ENCODE peak calls at places on chromosomes 1 and 21, in four cellular contexts. E is tibial artery, U is esophagus squamous epithelium, S is GM23248. M is an unnamed sample. For H3K4me1, the result is how much of the 10 kb centered on the place peaks cover.

GRCh38 chr1:10597492-10597891 is 122.7 kb downstream of the PEX14 start:
- DNase-seq in E (no peak), S (no peak), U (no peak), M (no peak)

GRCh38 chr1:28343405-28343804 is 14.6 kb downstream of the MED18 start:
- DNase-seq in E (no peak), S (peak), U (no peak), M (no peak)

GRCh38 chr21:14609274-14609673 is 63.2 kb upstream of the SAMSN1 start:
- DNase-seq in S (no peak), E (no peak), U (no peak), M (no peak)

GRCh38 chr1:55214214-55214902 is 806 bp downstream of the USP24 start:
- DNase-seq in E (peak), S (peak), U (no peak), M (no peak)

GRCh38 chr1:78490861-78491310 is at the start of gene PTGFR:
- DNase-seq in E (peak), U (no peak), S (peak), M (no peak)

GRCh38 chr21:44441041-44441400 is 14.3 kb upstream of the LRRC3 start:
- DNase-seq in E (no peak), S (no peak), U (no peak), M (no peak)

GRCh38 chr21:33901421-33902288 is 13.9 kb downstream of the ATP5PO start:
- DNase-seq in S (peak), E (peak), U (no peak), M (no peak)

GRCh38 chr1:18886003-18886335 is 16.4 kb downstream of the ALDH4A1 start:
- DNase-seq in E (no peak), U (no peak), S (peak), M (no peak)

GRCh38 chr1:229303855-229304254 is 32.9 kb downstream of the RAB4A start:
- DNase-seq in S (no peak), E (no peak), U (no peak), M (no peak)

GRCh38 chr1:64691631-64692030 is 53.2 kb upstream of the RAVER2 start:
- DNase-seq in E (no peak), S (peak), U (no peak), M (no peak)

GRCh38 chr1:190708418-190709057 is 230.9 kb upstream of the BRINP3 start:
- DNase-seq in U (no peak), E (no peak), S (no peak), M (no peak)

GRCh38 chr1:118815909-118816308 is 172.2 kb downstream of the TBX15 start:
- DNase-seq in U (no peak), E (no peak), S (peak), M (no peak)

GRCh38 chr1:41487729-41488598 is 3.5 kb upstream of the EDN2 start:
- DNase-seq in U (no peak), S (peak), E (no peak), M (no peak)

GRCh38 chr1:31787261-31787660 is 23.1 kb upstream of the ADGRB2 start:
- DNase-seq in E (no peak), S (no peak), U (no peak), M (no peak)

GRCh38 chr1:24107462-24108225 is 4.3 kb downstream of the MYOM3 start:
- DNase-seq in U (no peak), S (peak), E (no peak), M (no peak)

GRCh38 chr1:234782821-234783220 is 172.8 kb upstream of the IRF2BP2 start:
- DNase-seq in S (no peak), U (no peak), E (no peak), M (no peak)

GRCh38 chr1:32963746-32964460 is 706 bp downstream of the RNF19B start:
- DNase-seq in E (peak), U (no peak), S (peak), M (peak)

GRCh38 chr1:109398343-109399225 is 866 bp upstream of the SORT1 start:
- DNase-seq in E (no peak), S (no peak), U (no peak), M (no peak)

GRCh38 chr1:37085393-37085792 is 51.1 kb upstream of the GRIK3 start:
- DNase-seq in U (no peak), S (no peak), E (no peak), M (no peak)

GRCh38 chr1:8373547-8374270 is 55.8 kb downstream of the SLC45A1 start:
- DNase-seq in E (peak), U (no peak), S (peak), M (peak)

GRCh38 chr1:112472142-112472541 is 36.6 kb upstream of the WNT2B start:
- DNase-seq in U (no peak), E (no peak), S (no peak), M (no peak)

GRCh38 chr1:26161408-26162219 is 2.7 kb downstream of the FAM110D start:
- DNase-seq in U (no peak), S (peak), E (peak), M (no peak)

GRCh38 chr1:31848381-31848897 is 32.6 kb upstream of the SPOCD1 start:
- DNase-seq in U (no peak), E (no peak), S (no peak), M (no peak)

GRCh38 chr1:19758227-19758830 is 41.4 kb downstream of the TMCO4 start:
- DNase-seq in U (no peak), E (no peak), S (peak), M (no peak)

GRCh38 chr21:35663856-35664606 is 396.3 kb downstream of the SETD4 start:
- DNase-seq in U (no peak), S (no peak), E (no peak), M (no peak)

GRCh38 chr1:17059391-17060128 is 5.7 kb upstream of the SDHB start:
- DNase-seq in E (peak), U (no peak), S (peak), M (no peak)

GRCh38 chr1:89990976-89991831 is 3.7 kb upstream of the ZNF326 start:
- DNase-seq in S (peak), U (no peak), E (no peak), M (no peak)

GRCh38 chr1:113040041-113040440 is 33.0 kb upstream of the LRIG2 start:
- DNase-seq in S (no peak), U (no peak), E (no peak), M (no peak)

GRCh38 chr1:28115267-28115666 is 26.9 kb upstream of the EYA3 start:
- DNase-seq in S (no peak), U (no peak), E (peak), M (no peak)

GRCh38 chr1:6599141-6599975 is 3.3 kb downstream of the KLHL21 start:
- DNase-seq in U (no peak), S (peak), E (no peak), M (no peak)

GRCh38 chr1:245825128-245825901 is 670.5 kb downstream of the KIF26B start:
- DNase-seq in E (no peak), U (no peak), S (peak), M (no peak)

GRCh38 chr1:3857791-3858129 is 484 bp downstream of the DFFB start:
- DNase-seq in U (no peak), E (no peak), S (no peak), M (no peak)

GRCh38 chr1:26700711-26701110 is 4.9 kb downstream of the ARID1A start:
- DNase-seq in U (no peak), S (peak), E (no peak), M (no peak)

GRCh38 chr1:163401211-163401610 is 79.5 kb downstream of the NUF2 start:
- DNase-seq in E (no peak), U (no peak), S (no peak), M (no peak)

GRCh38 chr1:52360595-52360968 is 5.4 kb downstream of the CC2D1B start:
- DNase-seq in S (no peak), E (no peak), U (no peak), M (no peak)

GRCh38 chr1:165924096-165924495 is 96.7 kb downstream of the UCK2 start:
- DNase-seq in S (no peak), U (no peak), E (no peak), M (peak)

GRCh38 chr1:5273280-5274003 is 619.0 kb downstream of the AJAP1 start:
- DNase-seq in S (no peak), E (no peak), U (no peak), M (peak)

GRCh38 chr1:221149111-221149510 is 269.9 kb downstream of the HLX start:
- DNase-seq in S (peak), E (no peak), U (no peak), M (no peak)

GRCh38 chr21:45482899-45483821 is 59.1 kb downstream of the SLC19A1 start:
- DNase-seq in S (no peak), U (no peak), E (no peak), M (no peak)

GRCh38 chr1:1758059-1758621 is 20.1 kb downstream of the NADK start:
- DNase-seq in U (no peak), E (no peak), S (no peak), M (no peak)
- H3K4me3 ChIP-seq in U (no peak), E (no peak), S (no peak), M (no peak)

GRCh38 chr1:184576822-184577790 is 177.6 kb downstream of the EDEM3 start:
- DNase-seq in E (no peak), S (peak), U (no peak), M (no peak)
- H3K4me1 ChIP-seq in E (under half), S (under half), U (under half), M (under half)

GRCh38 chr1:185961664-185962063 is 227.5 kb downstream of the HMCN1 start:
- DNase-seq in S (peak), U (no peak), E (no peak), M (no peak)
- H3K4me3 ChIP-seq in S (no peak), U (no peak), E (no peak), M (no peak)

GRCh38 chr1:2194898-2195673 is 514 bp upstream of the FAAP20 start:
- DNase-seq in U (peak), E (peak), S (peak), M (peak)

GRCh38 chr1:2196901-2197638 is 2.5 kb upstream of the FAAP20 start:
- DNase-seq in U (no peak), S (no peak), E (no peak), M (no peak)

GRCh38 chr1:2197732-2198165 is 3.2 kb upstream of the FAAP20 start:
- DNase-seq in U (no peak), E (no peak), S (no peak), M (no peak)

GRCh38 chr1:2194319-2194897 is at the start of gene FAAP20:
- DNase-seq in E (no peak), S (peak), U (no peak), M (no peak)

GRCh38 chr1:2195785-2196184 is 1.2 kb upstream of the FAAP20 start:
- DNase-seq in U (no peak), S (no peak), E (no peak), M (no peak)
- H3K4me1 ChIP-seq in U (under half), S (under half), E (half or more), M (under half)

GRCh38 chr1:83796409-83796808 is 202.5 kb downstream of the TTLL7 start:
- DNase-seq in E (no peak), S (peak), U (no peak), M (no peak)

GRCh38 chr1:83798965-83799364 is 200.0 kb downstream of the TTLL7 start:
- DNase-seq in U (no peak), E (no peak), S (no peak), M (no peak)

GRCh38 chr1:83791821-83792437 is 207.0 kb downstream of the TTLL7 start:
- DNase-seq in U (no peak), E (no peak), S (peak), M (no peak)

GRCh38 chr1:83799474-83800085 is 199.4 kb downstream of the TTLL7 start:
- DNase-seq in E (no peak), S (peak), U (no peak), M (no peak)

GRCh38 chr1:83794384-83794783 is 204.5 kb downstream of the TTLL7 start:
- DNase-seq in E (no peak), U (no peak), S (no peak), M (no peak)
- H3K4me3 ChIP-seq in E (no peak), U (no peak), S (no peak), M (no peak)

GRCh38 chr1:1358433-1359201 is at the start of gene MXRA8:
- DNase-seq in U (no peak), E (peak), S (peak), M (peak)

GRCh38 chr1:1359316-1359667 is 937 bp upstream of the MXRA8 start:
- DNase-seq in U (no peak), E (no peak), S (peak), M (no peak)

GRCh38 chr1:1361233-1361981 is 3.1 kb upstream of the MXRA8 start:
- DNase-seq in E (no peak), U (no peak), S (no peak), M (no peak)

GRCh38 chr1:1360511-1361169 is 2.3 kb upstream of the MXRA8 start:
- DNase-seq in U (no peak), E (peak), S (peak), M (peak)

GRCh38 chr1:1359668-1360468 is 1.5 kb upstream of the MXRA8 start:
- DNase-seq in E (peak), U (no peak), S (peak), M (no peak)
- H3K4me1 ChIP-seq in E (half or more), U (under half), S (under half), M (under half)

GRCh38 chr21:42925114-42925907 is at the start of gene ERVH48-1:
- DNase-seq in U (no peak), E (no peak), S (no peak), M (no peak)

GRCh38 chr21:42921912-42922311 is 3.5 kb downstream of the ERVH48-1 start:
- DNase-seq in S (no peak), U (no peak), E (no peak), M (no peak)

GRCh38 chr21:42924433-42924751 is 1.0 kb downstream of the ERVH48-1 start:
- DNase-seq in U (no peak), E (no peak), S (no peak), M (no peak)

GRCh38 chr21:42922918-42923317 is 2.5 kb downstream of the ERVH48-1 start:
- DNase-seq in E (no peak), U (no peak), S (no peak), M (no peak)

GRCh38 chr21:42923553-42924432 is 1.6 kb downstream of the ERVH48-1 start:
- DNase-seq in S (peak), E (peak), U (no peak), M (peak)
- H3K4me3 ChIP-seq in S (no peak), E (no peak), U (no peak), M (no peak)

GRCh38 chr1:203288351-203288894 is 16.9 kb upstream of the BTG2 start:
- DNase-seq in S (no peak), U (no peak), E (no peak), M (no peak)
- H3K4me1 ChIP-seq in S (under half), U (under half), E (under half), M (under half)

DNA sequence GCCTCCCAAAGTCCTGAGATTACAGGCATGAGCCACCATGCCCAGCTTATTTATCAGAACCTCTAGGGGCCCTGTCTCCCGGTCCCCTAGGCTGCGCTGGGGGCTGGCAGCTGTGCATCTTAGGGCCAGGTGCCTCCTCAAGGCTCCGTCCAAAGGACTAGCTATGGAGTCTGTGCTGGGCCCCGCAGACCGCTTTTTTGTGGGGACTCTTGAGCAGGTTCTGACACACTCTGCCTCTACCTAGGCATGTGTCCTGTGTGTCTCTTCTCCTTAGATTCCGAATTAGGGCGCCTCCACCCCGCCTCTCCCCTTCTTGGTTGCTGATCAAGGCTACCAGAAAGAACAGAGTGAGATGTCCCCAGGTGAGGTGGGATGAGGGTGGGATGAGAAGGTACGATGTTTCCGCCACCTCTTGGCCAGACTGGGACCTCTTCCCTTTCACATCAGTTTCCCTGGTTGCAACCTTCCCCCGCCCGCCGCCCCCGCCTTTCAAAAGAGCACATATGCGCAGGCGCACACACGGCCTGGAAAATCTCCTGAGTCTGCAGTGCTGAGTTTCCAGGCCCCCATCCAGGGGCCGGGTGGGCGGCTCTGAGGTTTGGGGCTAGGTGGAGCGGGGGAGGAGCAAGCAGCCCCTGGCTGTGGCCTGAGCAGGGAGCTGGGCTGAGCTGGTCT is 5.0 kb upstream of the PTPN7 start:
- DNase-seq in E (no peak), S (no peak), U (no peak), M (no peak)
- H3K4me3 ChIP-seq in E (no peak), S (no peak), U (no peak), M (no peak)

GRCh38 chr1:43082701-43083100 is 89.4 kb downstream of the EBNA1BP2 start:
- DNase-seq in U (no peak), E (no peak), S (no peak), M (no peak)

GRCh38 chr1:43083375-43083774 is 88.7 kb downstream of the EBNA1BP2 start:
- DNase-seq in U (no peak), S (no peak), E (no peak), M (no peak)
- H3K4me1 ChIP-seq in U (under half), S (under half), E (under half), M (under half)